ENCODE peak calls at places on chromosome X, in four cellular contexts. C, K, S and F are unnamed samples.

GRCh38 chrX:116009871-116010710 is 160.5 kb upstream of the AGTR2 start:
- DNase-seq in C (peak), S (no peak), K (no peak), F (no peak)

GRCh38 chrX:9765072-9765736 is 443 bp downstream of the GPR143 start:
- DNase-seq in S (no peak), C (no peak), K (no peak), F (no peak)

GRCh38 chrX:129522184-129523059 is 868 bp downstream of the SMARCA1 start:
- DNase-seq in C (peak), K (peak), S (peak), F (peak)

GRCh38 chrX:4978613-4979012 is 1250.1 kb downstream of the NLGN4X start:
- DNase-seq in K (no peak), S (no peak), C (no peak), F (no peak)

GRCh38 chrX:48520976-48521352 is 644 bp upstream of the EBP start:
- DNase-seq in K (no peak), S (no peak), C (no peak), F (no peak)

GRCh38 chrX:33133320-33133719 is 78.0 kb downstream of the DMD start:
- DNase-seq in S (no peak), C (no peak), K (no peak), F (no peak)

GRCh38 chrX:45807572-45808425 is 607.1 kb upstream of the DIPK2B start:
- DNase-seq in S (peak), K (no peak), C (peak), F (no peak)

GRCh38 chrX:2370436-2370835 is 130.3 kb downstream of the DHRSX start:
- DNase-seq in K (no peak), S (peak), C (no peak), F (no peak)

GRCh38 chrX:51332188-51332942 is at the start of gene NUDT10:
- DNase-seq in K (no peak), S (peak), C (peak), F (peak)

GRCh38 chrX:105975382-105975781 is 63.1 kb downstream of the SERPINA7 start:
- DNase-seq in S (no peak), K (no peak), C (peak), F (no peak)

GRCh38 chrX:78708171-78708570 is 39.3 kb upstream of the LPAR4 start:
- DNase-seq in K (no peak), S (no peak), C (peak), F (no peak)

GRCh38 chrX:66098162-66098561 is 58.3 kb upstream of the VSIG4 start:
- DNase-seq in C (no peak), K (no peak), S (no peak), F (no peak)

GRCh38 chrX:131843996-131844395 is 179.1 kb upstream of the STK26 start:
- DNase-seq in K (no peak), S (no peak), C (no peak), F (no peak)

GRCh38 chrX:103376979-103377324 is 614 bp downstream of the BEX3 start:
- DNase-seq in C (peak), S (peak), K (no peak), F (peak)

GRCh38 chrX:24427747-24428019 is 37.4 kb upstream of the PDK3 start:
- DNase-seq in K (no peak), S (no peak), C (no peak), F (no peak)

GRCh38 chrX:38627683-38628082 is 66.3 kb downstream of the TSPAN7 start:
- DNase-seq in C (no peak), K (peak), S (no peak), F (no peak)

GRCh38 chrX:121307441-121307840 is 260.0 kb downstream of the GLUD2 start:
- DNase-seq in K (no peak), S (peak), C (no peak), F (no peak)

GRCh38 chrX:2514131-2514530 is 13.4 kb upstream of the DHRSX start:
- DNase-seq in C (no peak), S (no peak), K (no peak), F (no peak)

GRCh38 chrX:143635915-143636314 is at the start of gene SLITRK4:
- DNase-seq in K (no peak), S (no peak), C (peak), F (peak)

GRCh38 chrX:107691024-107691448 is 62.7 kb downstream of the PRPS1 start:
- DNase-seq in S (no peak), C (no peak), K (no peak), F (no peak)

GRCh38 chrX:14963447-14964236 is 90.4 kb downstream of the MOSPD2 start:
- DNase-seq in S (peak), K (peak), C (no peak), F (no peak)

GRCh38 chrX:52995974-52996304 is 37.6 kb upstream of the FAM156A start:
- DNase-seq in S (no peak), C (no peak), K (no peak), F (no peak)

GRCh38 chrX:145751943-145752342 is 65.7 kb upstream of the SLITRK2 start:
- DNase-seq in C (no peak), S (no peak), K (no peak), F (no peak)

GRCh38 chrX:9310596-9310995 is 154.3 kb upstream of the TBL1X start:
- DNase-seq in K (no peak), C (no peak), S (peak), F (no peak)

GRCh38 chrX:3990569-3990968 is 277.1 kb upstream of the PRKX start:
- DNase-seq in K (no peak), S (no peak), C (peak), F (no peak)

GRCh38 chrX:37380920-37381319 is 31.8 kb downstream of the PRRG1 start:
- DNase-seq in S (peak), C (no peak), K (peak), F (peak)

GRCh38 chrX:42384956-42385355 is 393.0 kb downstream of the PPP1R2C start:
- DNase-seq in S (no peak), C (no peak), K (peak), F (no peak)

GRCh38 chrX:12378263-12378662 is 240.0 kb downstream of the FRMPD4 start:
- DNase-seq in S (no peak), K (no peak), C (no peak), F (no peak)

GRCh38 chrX:119686087-119686639 is 6.8 kb downstream of the SEPTIN6 start:
- DNase-seq in C (peak), K (no peak), S (no peak), F (no peak)

GRCh38 chrX:154019061-154019621 is 561 bp downstream of the IRAK1 start:
- DNase-seq in K (no peak), C (no peak), S (no peak), F (peak)

GRCh38 chrX:154804957-154805695 is at the start of gene MPP1:
- DNase-seq in S (peak), C (peak), K (peak), F (peak)

GRCh38 chrX:154333837-154334271 is 38.3 kb downstream of the TKTL1 start:
- DNase-seq in K (no peak), S (no peak), C (no peak), F (no peak)

GRCh38 chrX:131907488-131908314 is 115.4 kb upstream of the STK26 start:
- DNase-seq in S (no peak), K (no peak), C (no peak), F (no peak)

GRCh38 chrX:120365320-120365719 is 3.4 kb downstream of the ATP1B4 start:
- DNase-seq in S (no peak), K (no peak), C (peak), F (peak)

GRCh38 chrX:16223385-16223784 is 56.1 kb downstream of the MAGEB17 start:
- DNase-seq in C (no peak), K (no peak), S (no peak), F (no peak)

DNA sequence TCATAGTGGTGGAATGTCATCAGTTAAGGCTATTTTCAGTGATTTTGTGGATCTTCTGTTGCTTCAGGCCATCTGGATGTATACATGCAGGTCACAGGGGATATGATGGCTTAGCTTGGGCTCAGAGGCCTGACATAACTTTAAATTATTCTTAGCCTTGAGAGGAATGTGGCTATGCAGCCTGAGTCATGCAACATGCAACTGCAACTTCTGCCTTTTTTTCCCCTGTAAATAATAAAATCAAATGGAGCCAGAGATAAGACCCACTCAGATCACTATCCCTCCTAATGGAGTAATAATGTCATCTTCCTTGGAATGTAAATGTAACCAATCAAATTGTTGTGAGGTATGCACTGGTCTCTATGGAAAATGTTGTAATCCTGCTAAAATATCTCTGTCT is 54.8 kb downstream of the MAGEB17 start:
- DNase-seq in K (no peak), C (no peak), S (peak), F (no peak)
- H3K27ac ChIP-seq in K (no peak), C (no peak), S (peak), F (no peak)

DNA sequence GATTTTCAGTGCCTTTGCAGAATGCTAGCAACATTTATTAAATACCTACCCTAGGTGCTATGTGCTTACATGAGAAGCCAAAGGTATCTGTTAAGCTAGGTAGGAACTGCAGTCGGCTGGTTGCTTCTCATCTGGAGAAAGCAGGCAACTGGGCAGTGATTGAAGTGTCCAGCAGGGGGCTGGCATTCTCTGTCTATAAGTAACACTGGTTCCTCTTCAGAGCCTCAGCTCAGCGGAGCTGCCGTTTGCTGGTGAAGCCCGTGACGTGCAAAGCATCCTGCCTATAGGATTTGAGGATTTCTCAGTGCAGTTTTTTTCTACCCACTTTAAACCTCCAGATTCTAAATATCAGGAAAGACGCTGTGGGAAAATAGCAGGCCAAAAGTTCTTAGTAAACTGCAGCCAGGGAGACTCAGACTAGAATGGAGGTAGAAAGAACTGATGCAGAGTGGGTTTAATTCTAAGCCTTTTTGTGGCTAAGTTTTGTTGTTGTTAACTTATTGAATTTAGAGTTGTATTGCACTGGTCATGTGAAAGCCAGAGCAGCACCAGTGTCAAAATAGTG is at the start of gene GRPR:
- DNase-seq in S (peak), K (peak), C (peak), F (peak)
- TF ChIP-seq CTCF in S (peak), K (peak), C (peak), F (peak)

GRCh38 chrX:72479324-72480274 is 93.0 kb downstream of the HDAC8 start:
- DNase-seq in K (no peak), S (no peak), C (no peak), F (no peak)
- H3K27ac ChIP-seq in K (no peak), S (no peak), C (no peak), F (no peak)

DNA sequence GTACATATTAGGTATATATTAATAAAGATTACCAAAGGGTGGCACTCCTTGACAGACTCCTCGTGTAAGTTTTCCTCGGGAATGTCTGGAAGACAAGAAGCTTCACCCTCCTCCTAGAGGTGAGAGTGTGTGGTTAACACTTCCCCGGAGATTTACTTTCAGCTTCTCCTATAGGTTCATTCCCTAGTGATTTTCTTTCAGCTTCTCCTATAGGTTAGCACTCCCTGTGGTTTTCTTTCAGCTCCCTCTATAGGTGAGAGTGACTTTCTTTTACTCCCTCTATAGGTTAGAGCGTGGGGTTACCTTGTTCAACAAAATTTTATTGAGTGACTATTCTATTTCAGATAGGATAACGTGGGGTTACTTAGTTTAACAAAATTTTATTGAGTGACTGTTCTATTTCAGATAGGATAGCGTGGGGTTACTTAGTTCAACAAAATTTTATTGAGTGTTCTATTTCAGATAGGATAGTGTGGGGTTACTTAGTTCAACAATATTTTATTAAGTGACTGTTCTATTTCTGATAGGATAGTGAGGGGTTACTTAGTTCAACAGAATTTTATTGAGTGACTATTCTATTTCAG is 106.0 kb upstream of the PLAC1 start:
- DNase-seq in S (no peak), K (peak), C (no peak), F (no peak)
- TF ChIP-seq CTCF in S (peak), K (no peak), C (peak), F (no peak)

GRCh38 chrX:125492439-125492838 is 172.8 kb downstream of the TEX13C start:
- DNase-seq in K (no peak), S (no peak), C (peak), F (no peak)

GRCh38 chrX:125497667-125498066 is 178.0 kb downstream of the TEX13C start:
- DNase-seq in S (no peak), C (no peak), K (no peak), F (no peak)
- H3K27ac ChIP-seq in S (no peak), C (no peak), K (no peak), F (no peak)

DNA sequence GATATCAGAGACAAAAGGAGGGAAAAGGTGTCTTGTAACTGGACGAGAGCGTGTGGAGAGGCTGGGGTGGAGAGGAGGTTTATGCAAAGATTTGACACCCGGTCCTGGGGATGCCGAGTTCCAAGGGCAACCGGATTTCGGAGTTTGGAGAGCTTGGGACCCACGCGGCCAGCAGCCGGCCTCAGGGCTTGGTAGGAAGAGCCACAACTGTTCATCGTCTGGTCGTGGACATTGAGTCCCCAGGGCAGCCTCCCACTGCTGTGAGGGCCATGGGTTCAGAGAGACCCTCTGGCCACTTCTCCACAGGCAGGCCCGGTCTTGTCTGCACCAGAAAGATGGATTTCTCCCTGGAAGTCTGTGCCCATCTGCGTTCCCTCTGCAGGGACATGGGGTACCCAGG is 46.8 kb downstream of the SHOX start:
- DNase-seq in C (no peak), S (no peak), K (no peak), F (no peak)
- TF ChIP-seq CTCF in C (no peak), S (no peak), K (no peak), F (no peak)

GRCh38 chrX:17560385-17560784 is 176.9 kb upstream of the SCML1 start:
- DNase-seq in K (no peak), C (no peak), S (no peak), F (no peak)
- H3K27ac ChIP-seq in K (no peak), C (peak), S (peak), F (peak)

GRCh38 chrX:94813541-94813940 is 1139.5 kb downstream of the FAM133A start:
- DNase-seq in C (no peak), S (no peak), K (no peak), F (no peak)
- TF ChIP-seq CTCF in C (no peak), S (no peak), K (no peak), F (no peak)

GRCh38 chrX:71103110-71103983 is 3.2 kb downstream of the CXorf65 start:
- DNase-seq in S (no peak), C (peak), K (no peak), F (no peak)
- H3K27ac ChIP-seq in S (no peak), C (peak), K (no peak), F (no peak)